ENCODE peak calls at places on chromosome 12, in five cellular contexts. A is activated CD8-positive, alpha-beta T cell treated with anti-CD3 and anti-CD28 coated beads, Interleukin-2, amount 10 ng/mL, durations not matched to agents 7 days and 5 days; J is lower leg skin; X is stimulated activated CD4-positive, alpha-beta T cell treated with anti-CD3 and anti-CD28 coated beads, Interleukin-1b, Interleukin-23, amount 100 ng/mL, for 4 hours; L is stomach. G is an unnamed sample.

GRCh38 chr12:79238246-79238645 is 373.7 kb downstream of the SYT1 start:
- DNase-seq in J (no peak), X (no peak), A (no peak), L (no peak), G (no peak)

GRCh38 chr12:93086288-93086727 is 157.2 kb upstream of the EEA1 start:
- DNase-seq in L (no peak), X (no peak), J (no peak), A (no peak), G (no peak)

GRCh38 chr12:13144266-13144828 is 40.9 kb upstream of the GSG1 start:
- DNase-seq in J (no peak), X (no peak), L (no peak), A (peak), G (no peak)

GRCh38 chr12:105860556-105861207 is 278.1 kb downstream of the NUAK1 start:
- DNase-seq in J (no peak), X (no peak), L (no peak), A (no peak), G (no peak)

GRCh38 chr12:30963709-30964564 is 37.4 kb downstream of the TSPAN11 start:
- DNase-seq in X (no peak), L (no peak), J (no peak), A (no peak), G (no peak)

GRCh38 chr12:108964391-108965166 is 56.3 kb downstream of the SVOP start:
- DNase-seq in X (no peak), A (no peak), L (no peak), J (no peak), G (no peak)

GRCh38 chr12:52074656-52075408 is 4.7 kb upstream of the SMIM41 start:
- DNase-seq in X (no peak), A (no peak), L (no peak), J (no peak), G (no peak)

GRCh38 chr12:4943067-4943937 is 33.6 kb downstream of the KCNA1 start:
- DNase-seq in J (peak), A (no peak), X (no peak), L (no peak), G (no peak)

GRCh38 chr12:105748806-105749600 is 389.8 kb downstream of the NUAK1 start:
- DNase-seq in X (no peak), J (no peak), A (no peak), L (no peak), G (peak)

GRCh38 chr12:127363392-127363791 is 903.6 kb upstream of the TMEM132C start:
- DNase-seq in L (no peak), J (no peak), X (no peak), A (no peak), G (no peak)

GRCh38 chr12:77560714-77561113 is 270.0 kb upstream of the NAV3 start:
- DNase-seq in A (no peak), L (no peak), J (no peak), X (no peak), G (no peak)

GRCh38 chr12:130780880-130781575 is 58.0 kb downstream of the STX2 start:
- DNase-seq in A (no peak), L (no peak), X (no peak), J (peak), G (no peak)

GRCh38 chr12:92596388-92596787 is 106.4 kb upstream of the PLEKHG7 start:
- DNase-seq in J (no peak), L (no peak), X (no peak), A (no peak), G (no peak)

GRCh38 chr12:120365675-120366340 is 3.2 kb downstream of the MSI1 start:
- DNase-seq in X (no peak), L (peak), J (no peak), A (no peak), G (no peak)